ENCODE peak calls at places on chromosomes 16 and 17, in seven cellular contexts. E, M, H, F, D, R and J are unnamed samples. For H3K4me1, the result is how much of the 10 kb centered on the place peaks cover.

GRCh38 chr17:14301761-14302401 is 1.0 kb downstream of the HS3ST3B1 start:
- DNase-seq in E (no peak), F (peak), R (no peak), D (peak), M (no peak), H (peak), J (peak)

GRCh38 chr16:70725024-70725911 is 39.4 kb upstream of the MTSS2 start:
- DNase-seq in M (no peak), H (no peak), E (no peak), D (peak), F (no peak), R (peak), J (peak)

GRCh38 chr16:23134274-23134673 is 15.0 kb downstream of the USP31 start:
- DNase-seq in F (no peak), H (no peak), M (no peak), D (peak), R (no peak), E (no peak), J (no peak)

GRCh38 chr17:8326591-8327583 is 12.8 kb upstream of the ODF4 start:
- DNase-seq in R (peak), H (peak), F (peak), D (peak), E (no peak), M (no peak), J (no peak)

GRCh38 chr17:75818326-75818885 is 25.8 kb downstream of the UNC13D start:
- DNase-seq in H (no peak), E (no peak), D (no peak), M (no peak), R (no peak), F (no peak), J (no peak)

GRCh38 chr16:14464192-14464591 is 165.9 kb downstream of the PARN start:
- DNase-seq in E (no peak), M (no peak), F (no peak), R (no peak), D (no peak), H (no peak), J (no peak)

GRCh38 chr17:54749157-54749556 is 151.5 kb upstream of the TOM1L1 start:
- DNase-seq in M (no peak), F (no peak), R (no peak), D (no peak), H (peak), E (no peak), J (no peak)

GRCh38 chr17:47810901-47811635 is 10.5 kb downstream of the OSBPL7 start:
- DNase-seq in D (no peak), F (peak), R (peak), E (no peak), M (no peak), H (peak), J (no peak)

GRCh38 chr17:20156196-20157077 is 147.3 kb downstream of the SPECC1 start:
- DNase-seq in R (no peak), D (peak), E (no peak), M (peak), H (peak), F (peak), J (peak)

GRCh38 chr17:82914375-82914774 is 74.6 kb upstream of the ZNF750 start:
- DNase-seq in H (no peak), F (peak), E (no peak), R (no peak), M (peak), D (no peak), J (peak)

GRCh38 chr17:59756236-59756818 is 48.9 kb downstream of the VMP1 start:
- DNase-seq in D (peak), E (no peak), H (no peak), F (no peak), R (no peak), M (peak), J (no peak)

GRCh38 chr16:66508261-66508913 is 41.5 kb downstream of the TK2 start:
- DNase-seq in H (no peak), F (peak), M (peak), E (no peak), D (peak), R (peak), J (no peak)

GRCh38 chr17:13518271-13519000 is 83.3 kb downstream of the HS3ST3A1 start:
- DNase-seq in R (peak), E (no peak), H (no peak), D (peak), F (no peak), M (no peak), J (no peak)

GRCh38 chr16:17469011-17469741 is 1.6 kb downstream of the XYLT1 start:
- DNase-seq in E (no peak), M (no peak), R (no peak), H (peak), D (peak), F (no peak), J (no peak)

GRCh38 chr16:22124583-22125284 is 32.4 kb downstream of the VWA3A start:
- DNase-seq in R (no peak), M (no peak), F (no peak), E (no peak), D (no peak), H (no peak), J (no peak)

GRCh38 chr16:4152267-4152666 is 36.0 kb upstream of the ADCY9 start:
- DNase-seq in H (no peak), M (no peak), E (no peak), R (no peak), F (no peak), D (no peak), J (no peak)

GRCh38 chr17:77189148-77189547 is 48.4 kb downstream of the SEC14L1 start:
- DNase-seq in D (no peak), E (no peak), R (no peak), F (no peak), H (no peak), M (no peak), J (no peak)

GRCh38 chr17:58344047-58344790 is 7.8 kb downstream of the SUPT4H1 start:
- DNase-seq in E (no peak), H (peak), D (no peak), M (no peak), F (peak), R (no peak), J (no peak)

GRCh38 chr17:60086822-60087591 is 8.3 kb upstream of the HEATR6 start:
- DNase-seq in R (no peak), M (no peak), E (no peak), F (no peak), D (peak), H (no peak), J (peak)

GRCh38 chr16:84999200-84999599 is 12.1 kb downstream of the ZDHHC7 start:
- DNase-seq in D (no peak), R (no peak), E (no peak), F (no peak), M (no peak), H (no peak), J (no peak)

GRCh38 chr17:78407387-78407990 is 29.0 kb downstream of the PGS1 start:
- DNase-seq in H (no peak), R (no peak), D (no peak), M (no peak), E (no peak), F (no peak), J (no peak)

GRCh38 chr17:57144567-57144966 is 59.5 kb downstream of the AKAP1 start:
- DNase-seq in R (no peak), F (no peak), H (no peak), E (no peak), D (no peak), M (no peak), J (no peak)

GRCh38 chr17:10622610-10623485 is 34.3 kb downstream of the MYH3 start:
- DNase-seq in H (no peak), E (no peak), M (no peak), R (no peak), D (no peak), F (no peak), J (no peak)

GRCh38 chr17:35088911-35089845 is 25.7 kb upstream of the RFFL start:
- DNase-seq in F (peak), D (peak), E (peak), H (peak), M (no peak), R (peak), J (peak)

GRCh38 chr17:28133562-28133970 is 91.1 kb downstream of the NLK start:
- DNase-seq in H (no peak), R (no peak), E (no peak), M (no peak), F (no peak), D (peak), J (no peak)

GRCh38 chr17:42422412-42422957 is 571 bp downstream of the CAVIN1 start:
- DNase-seq in R (peak), D (no peak), M (no peak), E (no peak), F (peak), H (peak), J (peak)

GRCh38 chr16:71848622-71849021 is 2.8 kb downstream of the ATXN1L start:
- DNase-seq in F (no peak), M (no peak), E (no peak), R (no peak), D (no peak), H (no peak), J (no peak)

GRCh38 chr17:32281011-32281451 is 15.4 kb downstream of the RHBDL3 start:
- DNase-seq in D (no peak), E (no peak), H (peak), R (no peak), M (no peak), F (peak), J (peak)

DNA sequence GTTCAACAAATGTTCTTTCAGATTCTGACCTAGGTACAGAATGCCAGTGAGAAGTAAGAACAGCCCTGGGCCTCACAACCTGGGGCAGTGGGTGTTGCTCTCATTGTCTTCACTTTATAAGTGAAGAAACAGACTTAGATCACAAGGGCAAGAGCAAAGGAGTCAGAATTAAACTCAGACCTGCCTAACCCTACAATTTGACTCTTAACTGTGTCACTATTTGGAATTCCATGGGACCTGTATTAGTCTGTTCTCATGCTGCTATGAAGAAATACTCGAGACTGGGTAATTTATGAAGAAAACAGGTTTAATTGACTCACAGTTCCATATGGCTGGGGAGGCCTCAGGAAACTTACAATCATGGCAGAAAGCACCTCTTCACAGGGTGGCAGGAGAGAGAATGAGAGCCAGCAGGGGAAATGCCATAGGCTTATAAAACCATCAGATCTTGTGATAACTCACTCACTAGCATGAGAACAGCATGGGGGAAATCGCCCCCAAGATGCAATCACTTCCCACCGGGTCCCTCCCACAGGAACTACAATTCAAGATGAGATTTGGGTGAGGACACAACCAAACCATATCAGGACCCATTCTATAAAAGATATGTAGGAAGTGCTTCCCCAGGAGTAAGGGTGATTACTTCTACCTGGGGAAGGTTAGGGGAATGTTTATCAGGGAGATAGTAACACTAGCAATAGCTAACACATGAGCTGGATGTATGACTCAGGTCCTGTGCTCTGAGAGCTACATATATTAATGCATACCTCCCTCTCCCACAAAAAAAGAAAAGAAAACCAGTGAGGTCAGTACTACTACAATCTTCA is 270.1 kb downstream of the SOX9 start:
- DNase-seq in D (no peak), F (no peak), H (no peak), R (no peak), M (no peak), E (no peak), J (no peak)
- H3K4me1 ChIP-seq in D (under half), F (under half), H (under half), R (under half), M (half or more), E (under half), J (under half)

DNA sequence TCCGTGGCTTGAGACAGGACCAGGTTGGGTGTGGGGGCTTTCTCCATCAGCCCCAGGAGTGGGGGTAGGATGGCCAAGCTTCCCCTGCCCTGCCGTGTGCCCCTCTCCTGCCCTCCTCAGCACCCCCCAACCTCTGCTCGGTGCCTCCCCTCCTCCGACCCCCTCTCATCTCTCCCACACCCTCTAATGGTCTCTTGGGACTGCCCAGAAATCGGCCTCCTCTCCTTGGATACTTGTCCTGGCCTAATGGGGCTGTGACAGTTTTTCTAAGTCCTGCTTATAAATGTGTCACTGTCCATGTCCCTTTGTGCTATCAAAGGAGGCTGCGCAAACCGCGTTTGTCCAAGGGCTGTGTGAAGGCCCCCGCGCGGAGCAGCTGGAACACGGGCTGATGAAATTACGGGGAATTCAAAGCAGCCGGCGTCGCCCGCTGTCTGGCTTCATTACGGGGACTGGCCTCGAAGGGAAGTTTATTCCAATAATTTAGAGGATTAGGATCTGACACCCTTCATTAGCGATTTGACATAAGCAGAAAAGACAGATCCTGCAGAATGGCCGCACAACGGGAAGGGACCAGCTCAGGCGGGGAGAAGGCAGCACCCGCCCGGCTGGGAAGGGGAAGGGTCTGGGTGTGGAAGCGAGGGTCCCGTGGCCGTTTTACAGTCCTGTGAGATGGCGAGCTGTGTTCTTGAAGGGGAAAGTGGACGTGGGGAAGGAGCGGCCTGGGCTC is 1.8 kb upstream of the WFIKKN2 start:
- DNase-seq in H (no peak), M (no peak), R (peak), F (no peak), E (no peak), D (no peak), J (no peak)
- H3K4me1 ChIP-seq in H (under half), M (under half), R (under half), F (under half), E (under half), D (under half), J (under half)

GRCh38 chr17:79990051-79990592 is 45.5 kb downstream of the TBC1D16 start:
- DNase-seq in F (no peak), H (no peak), E (no peak), D (no peak), R (no peak), M (no peak), J (no peak)

GRCh38 chr17:79987890-79988162 is 47.8 kb downstream of the TBC1D16 start:
- DNase-seq in M (no peak), F (no peak), H (no peak), E (no peak), D (no peak), R (no peak), J (no peak)

GRCh38 chr17:79988163-79988971 is 47.3 kb downstream of the TBC1D16 start:
- DNase-seq in F (peak), R (peak), H (no peak), M (peak), D (peak), E (no peak), J (peak)

GRCh38 chr17:79990704-79991103 is 45.0 kb downstream of the TBC1D16 start:
- DNase-seq in M (no peak), E (no peak), F (no peak), H (no peak), D (no peak), R (no peak), J (no peak)

DNA sequence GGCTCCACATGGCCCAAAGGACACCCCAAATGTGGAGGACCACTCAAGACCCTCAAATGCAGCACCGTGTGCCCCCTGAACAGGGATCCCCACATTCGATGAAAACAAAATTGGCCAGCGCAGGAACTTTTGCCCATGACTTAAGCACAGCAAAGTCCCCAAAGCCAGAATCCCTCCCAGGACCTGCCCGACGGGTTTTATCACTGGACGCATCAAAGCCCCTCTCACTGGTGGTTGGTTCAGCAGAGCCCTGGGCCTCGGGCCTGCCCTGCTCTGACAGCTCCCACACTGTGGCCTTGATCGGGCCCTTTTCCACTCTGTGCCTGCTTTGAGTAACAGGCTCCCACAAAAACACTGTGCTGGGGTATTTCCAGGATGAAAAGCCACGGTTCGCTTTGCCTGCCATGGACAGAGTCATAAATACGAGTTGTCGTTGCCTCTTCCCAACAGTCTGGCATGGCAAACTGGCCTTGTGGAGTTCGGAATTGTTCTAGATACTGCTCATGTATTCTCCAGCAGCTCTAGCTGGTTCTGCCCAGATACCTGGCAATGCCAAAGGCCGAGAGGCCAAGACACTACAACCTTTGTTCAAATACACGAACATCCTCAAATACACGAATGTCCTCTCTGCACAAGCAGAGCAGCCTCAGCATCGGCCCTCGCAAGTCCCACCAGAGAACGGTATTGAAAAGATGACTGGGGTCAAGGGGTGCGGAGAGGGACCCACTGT is 46.4 kb downstream of the TBC1D16 start:
- DNase-seq in D (no peak), R (peak), F (no peak), E (no peak), M (no peak), H (no peak), J (no peak)
- H3K4me1 ChIP-seq in D (under half), R (under half), F (half or more), E (under half), M (half or more), H (under half), J (under half)

GRCh38 chr16:19486744-19487325 is 35.1 kb downstream of the GDE1 start:
- DNase-seq in R (no peak), F (no peak), D (no peak), M (no peak), H (no peak), E (no peak), J (no peak)
- H3K4me1 ChIP-seq in R (under half), F (under half), D (under half), M (under half), H (under half), E (under half), J (under half)

GRCh38 chr16:50878966-50879615 is 137.2 kb downstream of the CYLD start:
- DNase-seq in H (no peak), E (no peak), M (no peak), R (no peak), F (no peak), D (no peak), J (no peak)
- H3K4me1 ChIP-seq in H (under half), E (under half), M (under half), R (under half), F (under half), D (under half), J (under half)

DNA sequence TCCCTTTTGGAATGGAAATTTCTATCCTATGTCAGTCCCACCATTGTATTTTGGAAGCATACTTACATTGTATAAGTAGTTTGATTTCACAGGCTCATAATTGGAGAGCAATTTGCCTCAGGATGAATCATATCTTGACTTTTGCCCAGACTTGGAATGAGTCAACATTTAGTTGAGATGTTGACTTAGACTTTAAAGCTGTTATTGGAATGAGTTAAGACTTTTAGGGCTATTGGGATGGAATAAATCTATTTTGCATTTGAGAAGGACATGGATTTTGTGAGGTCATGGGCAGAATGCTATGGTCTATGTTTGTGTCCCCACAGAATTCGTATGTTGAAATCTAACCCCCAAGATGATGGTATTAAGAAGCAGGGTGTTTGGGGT is 12.2 kb upstream of the ZNF594 start:
- DNase-seq in M (no peak), R (no peak), H (no peak), D (peak), E (no peak), F (no peak), J (no peak)
- H3K4me1 ChIP-seq in M (under half), R (under half), H (under half), D (under half), E (under half), F (under half), J (under half)

GRCh38 chr17:40350410-40351184 is 13.9 kb downstream of the GJD3 start:
- DNase-seq in E (no peak), R (no peak), M (no peak), F (no peak), H (peak), D (no peak), J (no peak)
- H3K4me1 ChIP-seq in E (under half), R (under half), M (half or more), F (half or more), H (under half), D (under half), J (half or more)

DNA sequence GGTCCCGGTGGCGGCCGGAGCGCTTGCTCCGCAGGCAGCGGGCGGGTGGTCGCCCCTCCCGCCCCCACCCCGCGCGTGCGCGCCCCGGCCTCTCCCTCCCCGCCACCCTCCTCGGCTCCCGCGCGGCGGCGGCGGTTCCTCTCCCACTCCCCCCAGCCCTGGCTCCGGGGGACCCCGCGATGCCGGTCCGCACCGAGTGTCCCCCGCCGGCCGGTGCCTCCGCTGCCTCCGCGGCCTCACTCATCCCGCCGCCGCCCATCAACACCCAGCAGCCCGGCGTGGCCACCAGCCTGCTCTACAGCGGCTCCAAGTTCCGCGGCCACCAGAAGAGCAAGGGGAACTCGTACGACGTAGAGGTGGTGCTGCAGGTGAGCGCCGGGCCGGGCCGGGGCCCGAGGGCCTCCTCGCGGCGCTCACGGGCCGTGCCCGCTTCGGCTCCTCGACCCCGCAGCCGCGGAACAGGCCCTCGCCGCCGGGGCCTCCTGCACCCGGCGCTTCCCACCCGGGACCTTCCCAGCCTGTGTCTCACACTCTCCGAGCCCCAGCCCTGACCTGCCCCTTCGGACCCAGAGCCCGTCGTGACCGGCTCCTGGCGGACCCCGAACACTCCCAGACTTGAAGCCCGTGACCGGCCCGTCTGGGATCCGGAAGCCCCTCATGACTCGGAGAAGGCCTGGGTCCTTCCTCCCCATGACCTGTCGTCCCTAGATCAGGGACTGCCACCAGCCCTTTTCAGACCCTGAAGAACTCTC is 503 bp downstream of the GID4 start:
- DNase-seq in D (no peak), E (no peak), R (peak), M (peak), F (peak), H (peak), J (peak)
- H3K4me1 ChIP-seq in D (under half), E (under half), R (under half), M (under half), F (half or more), H (under half), J (under half)